ENCODE peak calls at places on chromosomes 16 and 17, in six cellular contexts. One of them, this sample, is unnamed.

GRCh38 chr17:28634211-28634865 is 10.6 kb downstream of the BLTP2 start:
- DNase-seq in NCI-H2029: peak; percentile 33
- DNase-seq in iris pigment epithelial cell: no peak
- DNase-seq in fibroblast of lung: no peak
- DNase-seq in AG10803: no peak
- DNase-seq in hepatocyte: no peak
- DNase-seq in this sample: no peak

GRCh38 chr16:66662445-66663194 is 33.9 kb downstream of the CMTM4 start:
- DNase-seq in NCI-H2029: no peak
- DNase-seq in iris pigment epithelial cell: peak; percentile 58
- DNase-seq in fibroblast of lung: peak; percentile 58
- DNase-seq in AG10803: peak; percentile 43
- DNase-seq in hepatocyte: peak; percentile 20
- DNase-seq in this sample: peak; percentile 57

GRCh38 chr16:66476328-66477027 is 49.4 kb downstream of the BEAN1 start:
- DNase-seq in NCI-H2029: peak; percentile 2
- DNase-seq in iris pigment epithelial cell: no peak
- DNase-seq in fibroblast of lung: no peak
- DNase-seq in AG10803: no peak
- DNase-seq in hepatocyte: no peak
- DNase-seq in this sample: peak; percentile 51

GRCh38 chr16:50023626-50024025 is 1.4 kb upstream of the CNEP1R1 start:
- DNase-seq in NCI-H2029: no peak
- DNase-seq in iris pigment epithelial cell: no peak
- DNase-seq in fibroblast of lung: no peak
- DNase-seq in AG10803: no peak
- DNase-seq in hepatocyte: no peak
- DNase-seq in this sample: no peak

GRCh38 chr16:27314161-27314723 is 468 bp downstream of the IL4R start:
- DNase-seq in NCI-H2029: no peak
- DNase-seq in iris pigment epithelial cell: peak; percentile 96
- DNase-seq in fibroblast of lung: peak; percentile 93
- DNase-seq in AG10803: peak; percentile 87
- DNase-seq in hepatocyte: peak; percentile 76
- DNase-seq in this sample: peak; percentile 87

GRCh38 chr16:86961133-86961720 is 356.0 kb downstream of the C16orf95 start:
- DNase-seq in NCI-H2029: no peak
- DNase-seq in iris pigment epithelial cell: peak; percentile 32
- DNase-seq in fibroblast of lung: peak; percentile 36
- DNase-seq in AG10803: peak; percentile 48
- DNase-seq in hepatocyte: no peak
- DNase-seq in this sample: peak; percentile 26

GRCh38 chr17:57676543-57676942 is 68.6 kb downstream of the CCDC182 start:
- DNase-seq in NCI-H2029: no peak
- DNase-seq in iris pigment epithelial cell: no peak
- DNase-seq in fibroblast of lung: no peak
- DNase-seq in AG10803: no peak
- DNase-seq in hepatocyte: no peak
- DNase-seq in this sample: no peak

GRCh38 chr17:5705081-5705875 is 121.0 kb upstream of the NLRP1 start:
- DNase-seq in NCI-H2029: no peak
- DNase-seq in iris pigment epithelial cell: no peak
- DNase-seq in fibroblast of lung: peak; percentile 4
- DNase-seq in AG10803: peak; percentile 9
- DNase-seq in hepatocyte: no peak
- DNase-seq in this sample: peak; percentile 28

GRCh38 chr17:40824015-40824832 is 1.8 kb upstream of the KRT10 start:
- DNase-seq in NCI-H2029: no peak
- DNase-seq in iris pigment epithelial cell: no peak
- DNase-seq in fibroblast of lung: no peak
- DNase-seq in AG10803: no peak
- DNase-seq in hepatocyte: no peak
- DNase-seq in this sample: no peak

GRCh38 chr16:86408685-86409084 is 101.6 kb upstream of the FOXF1 start:
- DNase-seq in NCI-H2029: no peak
- DNase-seq in iris pigment epithelial cell: no peak
- DNase-seq in fibroblast of lung: no peak
- DNase-seq in AG10803: no peak
- DNase-seq in hepatocyte: no peak
- DNase-seq in this sample: no peak

GRCh38 chr17:9434502-9435113 is 141.0 kb downstream of the STX8 start:
- DNase-seq in NCI-H2029: no peak
- DNase-seq in iris pigment epithelial cell: peak; percentile 47
- DNase-seq in fibroblast of lung: peak; percentile 26
- DNase-seq in AG10803: no peak
- DNase-seq in hepatocyte: no peak
- DNase-seq in this sample: no peak

GRCh38 chr17:78747479-78747878 is 34.6 kb downstream of the CYTH1 start:
- DNase-seq in NCI-H2029: no peak
- DNase-seq in iris pigment epithelial cell: no peak
- DNase-seq in fibroblast of lung: no peak
- DNase-seq in AG10803: peak; percentile 27
- DNase-seq in hepatocyte: no peak
- DNase-seq in this sample: no peak

GRCh38 chr16:77674888-77675287 is 47.4 kb upstream of the NUDT7 start:
- DNase-seq in NCI-H2029: no peak
- DNase-seq in iris pigment epithelial cell: peak; percentile 94
- DNase-seq in fibroblast of lung: peak; percentile 47
- DNase-seq in AG10803: peak; percentile 76
- DNase-seq in hepatocyte: no peak
- DNase-seq in this sample: no peak

GRCh38 chr16:30473231-30474061 is 904 bp downstream of the ITGAL start:
- DNase-seq in NCI-H2029: no peak
- DNase-seq in iris pigment epithelial cell: no peak
- DNase-seq in fibroblast of lung: no peak
- DNase-seq in AG10803: no peak
- DNase-seq in hepatocyte: no peak
- DNase-seq in this sample: no peak

GRCh38 chr17:4150106-4150505 is 7.1 kb downstream of the CYB5D2 start:
- DNase-seq in NCI-H2029: no peak
- DNase-seq in iris pigment epithelial cell: peak; percentile 4
- DNase-seq in fibroblast of lung: no peak
- DNase-seq in AG10803: no peak
- DNase-seq in hepatocyte: no peak
- DNase-seq in this sample: no peak

GRCh38 chr16:24685539-24686432 is 43.7 kb upstream of the TNRC6A start:
- DNase-seq in NCI-H2029: peak; percentile 71
- DNase-seq in iris pigment epithelial cell: peak; percentile 85
- DNase-seq in fibroblast of lung: peak; percentile 76
- DNase-seq in AG10803: peak; percentile 83
- DNase-seq in hepatocyte: peak; percentile 92
- DNase-seq in this sample: peak; percentile 22

GRCh38 chr17:35773129-35773528 is 12.4 kb downstream of the C17orf50 start:
- DNase-seq in NCI-H2029: no peak
- DNase-seq in iris pigment epithelial cell: no peak
- DNase-seq in fibroblast of lung: no peak
- DNase-seq in AG10803: no peak
- DNase-seq in hepatocyte: no peak
- DNase-seq in this sample: no peak

GRCh38 chr16:1296688-1297412 is 12.6 kb upstream of the UBE2I start:
- DNase-seq in NCI-H2029: peak; percentile 79
- DNase-seq in iris pigment epithelial cell: peak; percentile 56
- DNase-seq in fibroblast of lung: no peak
- DNase-seq in AG10803: peak; percentile 34
- DNase-seq in hepatocyte: peak; percentile 80
- DNase-seq in this sample: no peak